ENCODE peak calls at places on chromosomes 6 and 20, in five cellular contexts. One of them, this sample, is unnamed.

GRCh38 chr6:42007753-42008528 is 42.4 kb upstream of the TAF8 start:
- DNase-seq in right atrium auricular region: no peak
- DNase-seq in testis: no peak
- DNase-seq in prostate gland: no peak
- DNase-seq in left ventricle myocardium inferior: no peak
- DNase-seq in this sample: no peak

GRCh38 chr6:4606016-4606415 is 170.2 kb upstream of the CDYL start:
- DNase-seq in testis: no peak
- DNase-seq in prostate gland: no peak
- DNase-seq in left ventricle myocardium inferior: no peak
- DNase-seq in right atrium auricular region: no peak
- DNase-seq in this sample: no peak

GRCh38 chr6:112258636-112259336 is 4.4 kb upstream of the LAMA4 start:
- DNase-seq in right atrium auricular region: no peak
- DNase-seq in prostate gland: no peak
- DNase-seq in testis: no peak
- DNase-seq in left ventricle myocardium inferior: no peak
- DNase-seq in this sample: no peak

GRCh38 chr20:16005612-16006493 is 567.4 kb downstream of the KIF16B start:
- DNase-seq in right atrium auricular region: no peak
- DNase-seq in left ventricle myocardium inferior: no peak
- DNase-seq in testis: no peak
- DNase-seq in prostate gland: no peak
- DNase-seq in this sample: no peak

GRCh38 chr20:63152322-63153253 is 63.3 kb downstream of the YTHDF1 start:
- DNase-seq in prostate gland: no peak
- DNase-seq in right atrium auricular region: no peak
- DNase-seq in testis: no peak
- DNase-seq in left ventricle myocardium inferior: no peak
- DNase-seq in this sample: no peak

GRCh38 chr6:157075549-157076426 is 247.5 kb downstream of the TMEM242 start:
- DNase-seq in right atrium auricular region: no peak
- DNase-seq in left ventricle myocardium inferior: no peak
- DNase-seq in prostate gland: no peak
- DNase-seq in testis: no peak
- DNase-seq in this sample: no peak

GRCh38 chr20:58788896-58789295 is 61.8 kb downstream of the GNAS-AS1 start:
- DNase-seq in testis: no peak
- DNase-seq in prostate gland: no peak
- DNase-seq in left ventricle myocardium inferior: no peak
- DNase-seq in right atrium auricular region: no peak
- DNase-seq in this sample: no peak

GRCh38 chr6:33985333-33985751 is 160.5 kb downstream of the GRM4 start:
- DNase-seq in right atrium auricular region: no peak
- DNase-seq in left ventricle myocardium inferior: no peak
- DNase-seq in prostate gland: no peak
- DNase-seq in testis: no peak
- DNase-seq in this sample: peak; percentile 61

GRCh38 chr6:122735618-122736017 is 43.9 kb upstream of the FABP7 start:
- DNase-seq in right atrium auricular region: no peak
- DNase-seq in prostate gland: no peak
- DNase-seq in testis: no peak
- DNase-seq in left ventricle myocardium inferior: no peak
- DNase-seq in this sample: no peak

GRCh38 chr20:41174373-41174772 is 37.0 kb downstream of the PLCG1 start:
- DNase-seq in right atrium auricular region: peak; percentile 49
- DNase-seq in left ventricle myocardium inferior: no peak
- DNase-seq in testis: peak; percentile 11
- DNase-seq in prostate gland: no peak
- DNase-seq in this sample: peak; percentile 72

GRCh38 chr6:142695016-142695415 is 250.0 kb downstream of the HIVEP2 start:
- DNase-seq in testis: no peak
- DNase-seq in prostate gland: no peak
- DNase-seq in left ventricle myocardium inferior: no peak
- DNase-seq in right atrium auricular region: no peak
- DNase-seq in this sample: no peak

GRCh38 chr6:144361027-144361426 is 75.9 kb downstream of the UTRN start:
- DNase-seq in right atrium auricular region: no peak
- DNase-seq in prostate gland: no peak
- DNase-seq in left ventricle myocardium inferior: no peak
- DNase-seq in testis: no peak
- DNase-seq in this sample: no peak

GRCh38 chr6:88840806-88841539 is 122.4 kb downstream of the RNGTT start:
- DNase-seq in prostate gland: no peak
- DNase-seq in left ventricle myocardium inferior: no peak
- DNase-seq in right atrium auricular region: no peak
- DNase-seq in testis: no peak
- DNase-seq in this sample: no peak

GRCh38 chr6:170166511-170167122 is 124.3 kb downstream of the DLL1 start:
- DNase-seq in left ventricle myocardium inferior: peak; percentile 35
- DNase-seq in prostate gland: no peak
- DNase-seq in testis: peak; percentile 9
- DNase-seq in right atrium auricular region: no peak
- DNase-seq in this sample: no peak

GRCh38 chr20:4835244-4836177 is 113.8 kb downstream of the PRND start:
- DNase-seq in right atrium auricular region: peak; percentile 70
- DNase-seq in left ventricle myocardium inferior: peak; percentile 69
- DNase-seq in testis: peak; percentile 76
- DNase-seq in prostate gland: no peak
- DNase-seq in this sample: peak; percentile 84

GRCh38 chr6:149264629-149265028 is 52.9 kb upstream of the TAB2 start:
- DNase-seq in left ventricle myocardium inferior: no peak
- DNase-seq in testis: no peak
- DNase-seq in right atrium auricular region: no peak
- DNase-seq in prostate gland: no peak
- DNase-seq in this sample: no peak

GRCh38 chr20:52888096-52888495 is 84.1 kb upstream of the TSHZ2 start:
- DNase-seq in left ventricle myocardium inferior: no peak
- DNase-seq in prostate gland: no peak
- DNase-seq in testis: no peak
- DNase-seq in right atrium auricular region: no peak
- DNase-seq in this sample: no peak

GRCh38 chr6:116672306-116672705 is 3.7 kb upstream of the ZUP1 start:
- DNase-seq in left ventricle myocardium inferior: no peak
- DNase-seq in testis: no peak
- DNase-seq in right atrium auricular region: no peak
- DNase-seq in prostate gland: no peak
- DNase-seq in this sample: no peak

GRCh38 chr20:38043512-38044300 is 10.2 kb downstream of the RPRD1B start:
- DNase-seq in prostate gland: no peak
- DNase-seq in testis: no peak
- DNase-seq in right atrium auricular region: no peak
- DNase-seq in left ventricle myocardium inferior: no peak
- DNase-seq in this sample: no peak

GRCh38 chr20:40717343-40717865 is 28.4 kb upstream of the MAFB start:
- DNase-seq in testis: no peak
- DNase-seq in prostate gland: no peak
- DNase-seq in left ventricle myocardium inferior: no peak
- DNase-seq in right atrium auricular region: no peak
- DNase-seq in this sample: no peak

GRCh38 chr20:8153281-8153908 is 21.3 kb downstream of the PLCB1 start:
- DNase-seq in right atrium auricular region: no peak
- DNase-seq in left ventricle myocardium inferior: no peak
- DNase-seq in prostate gland: peak; percentile 13
- DNase-seq in testis: no peak
- DNase-seq in this sample: no peak

GRCh38 chr6:143034689-143035334 is 25.9 kb upstream of the AIG1 start:
- DNase-seq in right atrium auricular region: no peak
- DNase-seq in testis: no peak
- DNase-seq in prostate gland: no peak
- DNase-seq in left ventricle myocardium inferior: no peak
- DNase-seq in this sample: no peak

DNA sequence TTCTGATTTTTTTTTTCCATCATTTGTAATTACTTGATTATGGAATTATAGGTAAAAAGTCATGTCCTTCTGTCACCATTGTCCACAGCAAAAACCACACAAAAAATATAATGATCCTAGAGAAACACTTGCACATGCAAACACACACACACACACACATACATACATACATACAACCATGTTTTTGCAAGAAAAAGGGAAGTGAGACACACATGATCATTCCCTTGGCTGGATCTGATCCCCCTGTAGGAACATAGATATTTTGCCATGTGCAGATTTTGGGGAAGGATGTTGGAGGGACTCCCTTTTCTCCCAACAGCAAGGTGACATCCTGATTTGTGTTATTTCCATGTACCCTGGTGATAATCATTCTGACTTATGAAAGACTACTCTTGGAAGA is 395.9 kb upstream of the BTBD3 start:
- DNase-seq in left ventricle myocardium inferior: no peak
- DNase-seq in right atrium auricular region: no peak
- DNase-seq in testis: no peak
- DNase-seq in prostate gland: no peak
- DNase-seq in this sample: no peak
- H3K4me3 ChIP-seq in left ventricle myocardium inferior: no peak overlapping the region
- H3K4me3 ChIP-seq in right atrium auricular region: no peak overlapping the region
- H3K4me3 ChIP-seq in testis: no peak overlapping the region
- H3K4me3 ChIP-seq in prostate gland: no peak overlapping the region
- H3K4me3 ChIP-seq in this sample: no peak overlapping the region

DNA sequence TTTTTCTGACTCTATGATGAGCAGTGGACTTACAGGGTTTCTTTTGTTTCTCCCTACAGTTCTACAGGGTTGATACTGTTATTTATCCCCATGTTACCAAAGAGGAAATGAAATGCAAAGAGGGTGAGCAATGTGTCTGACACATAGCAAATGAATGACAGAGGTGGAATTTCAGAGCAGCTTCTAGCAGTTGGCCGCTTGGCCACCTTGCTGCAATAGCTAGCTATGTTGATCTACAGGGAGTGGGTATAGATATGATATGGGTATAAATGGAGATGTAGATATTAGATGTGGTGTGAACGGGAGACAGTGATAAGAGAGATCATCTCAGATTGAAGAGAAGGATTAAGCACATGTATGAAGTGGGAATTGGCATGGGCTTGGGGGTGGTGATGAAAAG is 10.9 kb upstream of the SLC22A3 start:
- DNase-seq in testis: no peak
- DNase-seq in right atrium auricular region: no peak
- DNase-seq in left ventricle myocardium inferior: no peak
- DNase-seq in prostate gland: no peak
- DNase-seq in this sample: no peak
- H3K27ac ChIP-seq in testis: no peak overlapping the region
- H3K27ac ChIP-seq in right atrium auricular region: no peak overlapping the region
- H3K27ac ChIP-seq in left ventricle myocardium inferior: no peak overlapping the region
- H3K27ac ChIP-seq in prostate gland: no peak overlapping the region
- H3K27ac ChIP-seq in this sample: no peak overlapping the region

GRCh38 chr6:127956260-127956888 is 55.5 kb upstream of the THEMIS start:
- DNase-seq in testis: no peak
- DNase-seq in left ventricle myocardium inferior: no peak
- DNase-seq in right atrium auricular region: no peak
- DNase-seq in prostate gland: no peak
- DNase-seq in this sample: no peak
- TF ChIP-seq CTCF in testis: no peak
- TF ChIP-seq CTCF in left ventricle myocardium inferior: no peak
- TF ChIP-seq CTCF in right atrium auricular region: no peak
- TF ChIP-seq CTCF in prostate gland: no peak
- TF ChIP-seq CTCF in this sample: no peak

GRCh38 chr6:5752282-5752681 is 254.4 kb downstream of the NRN1 start:
- DNase-seq in testis: no peak
- DNase-seq in left ventricle myocardium inferior: no peak
- DNase-seq in right atrium auricular region: no peak
- DNase-seq in prostate gland: no peak
- DNase-seq in this sample: peak; percentile 31
- H3K4me3 ChIP-seq in testis: no peak overlapping the region
- H3K4me3 ChIP-seq in left ventricle myocardium inferior: no peak overlapping the region
- H3K4me3 ChIP-seq in right atrium auricular region: no peak overlapping the region
- H3K4me3 ChIP-seq in prostate gland: no peak overlapping the region
- H3K4me3 ChIP-seq in this sample: no peak overlapping the region

DNA sequence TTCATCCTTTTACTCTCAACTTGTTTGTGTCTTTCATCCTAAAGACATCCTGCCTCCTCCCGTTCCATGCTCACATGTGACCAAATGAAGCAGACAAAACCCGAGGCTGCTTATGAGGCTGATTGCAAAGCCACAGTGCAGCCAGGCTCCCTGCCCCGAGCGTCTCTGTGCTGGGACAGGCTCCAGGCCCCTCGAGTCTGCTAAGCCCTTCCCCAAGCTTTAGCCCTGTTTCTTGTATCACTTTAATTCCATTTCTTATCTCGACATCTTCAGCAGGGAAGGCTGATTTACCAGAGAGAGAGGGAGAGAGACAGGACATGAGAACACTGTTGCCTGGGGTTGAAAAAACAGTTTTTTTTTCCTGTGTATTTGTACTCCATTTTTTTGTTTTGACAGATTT is 386.5 kb downstream of the SMOC2 start:
- DNase-seq in testis: peak; percentile 36
- DNase-seq in right atrium auricular region: no peak
- DNase-seq in prostate gland: no peak
- DNase-seq in left ventricle myocardium inferior: no peak
- DNase-seq in this sample: no peak
- H3K27ac ChIP-seq in testis: no peak overlapping the region
- H3K27ac ChIP-seq in right atrium auricular region: no peak overlapping the region
- H3K27ac ChIP-seq in prostate gland: no peak overlapping the region
- H3K27ac ChIP-seq in left ventricle myocardium inferior: no peak overlapping the region
- H3K27ac ChIP-seq in this sample: no peak overlapping the region

GRCh38 chr20:25692499-25692898 is 4.2 kb downstream of the ZNF337 start:
- DNase-seq in prostate gland: no peak
- DNase-seq in left ventricle myocardium inferior: no peak
- DNase-seq in testis: no peak
- DNase-seq in right atrium auricular region: no peak
- DNase-seq in this sample: no peak

GRCh38 chr20:25699914-25700313 is 3.3 kb upstream of the ZNF337 start:
- DNase-seq in right atrium auricular region: no peak
- DNase-seq in testis: no peak
- DNase-seq in left ventricle myocardium inferior: no peak
- DNase-seq in prostate gland: no peak
- DNase-seq in this sample: no peak

GRCh38 chr20:25697132-25697446 is 436 bp upstream of the ZNF337 start:
- DNase-seq in left ventricle myocardium inferior: no peak
- DNase-seq in right atrium auricular region: no peak
- DNase-seq in prostate gland: no peak
- DNase-seq in testis: no peak
- DNase-seq in this sample: no peak

GRCh38 chr20:25695532-25696383 is 895 bp downstream of the ZNF337 start:
- DNase-seq in right atrium auricular region: no peak
- DNase-seq in left ventricle myocardium inferior: no peak
- DNase-seq in testis: no peak
- DNase-seq in prostate gland: no peak
- DNase-seq in this sample: no peak

GRCh38 chr20:25696384-25697131 is at the start of gene ZNF337:
- DNase-seq in left ventricle myocardium inferior: peak; percentile 96
- DNase-seq in prostate gland: peak; percentile 91
- DNase-seq in testis: peak; percentile 97
- DNase-seq in right atrium auricular region: peak; percentile 97
- DNase-seq in this sample: peak; percentile 98
- TF ChIP-seq CTCF in left ventricle myocardium inferior: no peak
- TF ChIP-seq CTCF in prostate gland: peak; percentile 23
- TF ChIP-seq CTCF in testis: no peak
- TF ChIP-seq CTCF in right atrium auricular region: peak; percentile 20
- TF ChIP-seq CTCF in this sample: no peak

DNA sequence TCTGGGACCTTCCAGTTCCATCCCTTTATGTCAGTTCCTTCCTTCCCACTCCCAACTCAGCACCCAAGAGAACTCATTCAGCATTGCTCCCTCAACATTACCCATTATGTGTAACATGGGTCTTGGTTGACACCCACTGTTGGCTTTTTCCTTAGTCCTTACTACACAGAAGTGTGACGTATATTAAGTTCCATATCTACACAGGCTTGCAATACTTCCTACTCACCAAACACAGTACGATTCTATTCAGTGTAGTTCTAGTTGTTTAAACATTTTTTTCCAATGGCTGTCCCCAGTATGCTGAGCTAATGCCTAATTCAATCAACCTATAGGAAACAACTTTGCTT is 37.7 kb downstream of the ARHGAP18 start:
- DNase-seq in right atrium auricular region: no peak
- DNase-seq in left ventricle myocardium inferior: no peak
- DNase-seq in testis: no peak
- DNase-seq in prostate gland: no peak
- DNase-seq in this sample: no peak
- H3K4me3 ChIP-seq in right atrium auricular region: no peak overlapping the region
- H3K4me3 ChIP-seq in left ventricle myocardium inferior: no peak overlapping the region
- H3K4me3 ChIP-seq in testis: no peak overlapping the region
- H3K4me3 ChIP-seq in prostate gland: no peak overlapping the region
- H3K4me3 ChIP-seq in this sample: no peak overlapping the region